ENCODE peak calls at places on chromosomes 13 and 19, in five cellular contexts. One of them, this sample, is unnamed.

GRCh38 chr13:112042496-112042895 is 24.5 kb upstream of the SOX1 start:
- DNase-seq in AML-193: no peak
- DNase-seq in stimulated activated CD8-positive, alpha-beta memory T cell treated with anti-CD3 and anti-CD28 coated beads, Interleukin-2, amount 100 ng/mL, for 48 hours: no peak
- DNase-seq in lower leg skin: no peak
- DNase-seq in RWPE1: peak
- DNase-seq in this sample: no peak

GRCh38 chr19:16191216-16191908 is 6.2 kb downstream of the FAM32A start:
- DNase-seq in AML-193: no peak
- DNase-seq in stimulated activated CD8-positive, alpha-beta memory T cell treated with anti-CD3 and anti-CD28 coated beads, Interleukin-2, amount 100 ng/mL, for 48 hours: no peak
- DNase-seq in lower leg skin: no peak
- DNase-seq in RWPE1: no peak
- DNase-seq in this sample: no peak

GRCh38 chr19:44585371-44586141 is 27.8 kb upstream of the IGSF23 start:
- DNase-seq in AML-193: no peak
- DNase-seq in stimulated activated CD8-positive, alpha-beta memory T cell treated with anti-CD3 and anti-CD28 coated beads, Interleukin-2, amount 100 ng/mL, for 48 hours: no peak
- DNase-seq in lower leg skin: peak
- DNase-seq in RWPE1: peak
- DNase-seq in this sample: no peak

GRCh38 chr13:23377603-23378002 is 55.9 kb downstream of the SACS start:
- DNase-seq in AML-193: no peak
- DNase-seq in stimulated activated CD8-positive, alpha-beta memory T cell treated with anti-CD3 and anti-CD28 coated beads, Interleukin-2, amount 100 ng/mL, for 48 hours: no peak
- DNase-seq in lower leg skin: no peak
- DNase-seq in RWPE1: no peak
- DNase-seq in this sample: no peak

GRCh38 chr19:1856698-1857603 is 6.4 kb downstream of the KLF16 start:
- DNase-seq in AML-193: peak
- DNase-seq in stimulated activated CD8-positive, alpha-beta memory T cell treated with anti-CD3 and anti-CD28 coated beads, Interleukin-2, amount 100 ng/mL, for 48 hours: peak
- DNase-seq in lower leg skin: peak
- DNase-seq in RWPE1: peak
- DNase-seq in this sample: no peak

GRCh38 chr19:40658031-40658430 is 32.4 kb downstream of the NUMBL start:
- DNase-seq in AML-193: no peak
- DNase-seq in stimulated activated CD8-positive, alpha-beta memory T cell treated with anti-CD3 and anti-CD28 coated beads, Interleukin-2, amount 100 ng/mL, for 48 hours: no peak
- DNase-seq in lower leg skin: no peak
- DNase-seq in RWPE1: no peak
- DNase-seq in this sample: no peak

GRCh38 chr13:40190656-40191100 is 475.8 kb downstream of the FOXO1 start:
- DNase-seq in AML-193: no peak
- DNase-seq in stimulated activated CD8-positive, alpha-beta memory T cell treated with anti-CD3 and anti-CD28 coated beads, Interleukin-2, amount 100 ng/mL, for 48 hours: no peak
- DNase-seq in lower leg skin: no peak
- DNase-seq in RWPE1: peak
- DNase-seq in this sample: no peak

GRCh38 chr13:68727165-68727564 is 1380.5 kb upstream of the ATXN8OS start:
- DNase-seq in AML-193: no peak
- DNase-seq in stimulated activated CD8-positive, alpha-beta memory T cell treated with anti-CD3 and anti-CD28 coated beads, Interleukin-2, amount 100 ng/mL, for 48 hours: no peak
- DNase-seq in lower leg skin: no peak
- DNase-seq in RWPE1: no peak
- DNase-seq in this sample: no peak

GRCh38 chr19:32397736-32398135 is 7.8 kb upstream of the DPY19L3 start:
- DNase-seq in AML-193: no peak
- DNase-seq in stimulated activated CD8-positive, alpha-beta memory T cell treated with anti-CD3 and anti-CD28 coated beads, Interleukin-2, amount 100 ng/mL, for 48 hours: no peak
- DNase-seq in lower leg skin: no peak
- DNase-seq in RWPE1: no peak
- DNase-seq in this sample: peak

GRCh38 chr19:22606212-22606553 is 27.9 kb upstream of the ZNF492 start:
- DNase-seq in AML-193: no peak
- DNase-seq in stimulated activated CD8-positive, alpha-beta memory T cell treated with anti-CD3 and anti-CD28 coated beads, Interleukin-2, amount 100 ng/mL, for 48 hours: no peak
- DNase-seq in lower leg skin: peak
- DNase-seq in RWPE1: no peak
- DNase-seq in this sample: no peak

GRCh38 chr13:30841161-30841560 is 64.9 kb upstream of the MEDAG start:
- DNase-seq in AML-193: no peak
- DNase-seq in stimulated activated CD8-positive, alpha-beta memory T cell treated with anti-CD3 and anti-CD28 coated beads, Interleukin-2, amount 100 ng/mL, for 48 hours: no peak
- DNase-seq in lower leg skin: no peak
- DNase-seq in RWPE1: no peak
- DNase-seq in this sample: no peak

GRCh38 chr19:18860725-18861124 is 29.0 kb downstream of the UPF1 start:
- DNase-seq in AML-193: no peak
- DNase-seq in stimulated activated CD8-positive, alpha-beta memory T cell treated with anti-CD3 and anti-CD28 coated beads, Interleukin-2, amount 100 ng/mL, for 48 hours: no peak
- DNase-seq in lower leg skin: no peak
- DNase-seq in RWPE1: no peak
- DNase-seq in this sample: no peak

GRCh38 chr19:10113964-10114650 is 2.6 kb downstream of the P2RY11 start:
- DNase-seq in AML-193: no peak
- DNase-seq in stimulated activated CD8-positive, alpha-beta memory T cell treated with anti-CD3 and anti-CD28 coated beads, Interleukin-2, amount 100 ng/mL, for 48 hours: no peak
- DNase-seq in lower leg skin: no peak
- DNase-seq in RWPE1: no peak
- DNase-seq in this sample: no peak

GRCh38 chr13:46149272-46150133 is 32.5 kb downstream of the LCP1 start:
- DNase-seq in AML-193: no peak
- DNase-seq in stimulated activated CD8-positive, alpha-beta memory T cell treated with anti-CD3 and anti-CD28 coated beads, Interleukin-2, amount 100 ng/mL, for 48 hours: no peak
- DNase-seq in lower leg skin: no peak
- DNase-seq in RWPE1: no peak
- DNase-seq in this sample: no peak

GRCh38 chr13:50448535-50448981 is 394.9 kb downstream of the DLEU7 start:
- DNase-seq in AML-193: no peak
- DNase-seq in stimulated activated CD8-positive, alpha-beta memory T cell treated with anti-CD3 and anti-CD28 coated beads, Interleukin-2, amount 100 ng/mL, for 48 hours: no peak
- DNase-seq in lower leg skin: no peak
- DNase-seq in RWPE1: peak
- DNase-seq in this sample: no peak

GRCh38 chr19:41298327-41298964 is 11.5 kb upstream of the CCDC97 start:
- DNase-seq in AML-193: no peak
- DNase-seq in stimulated activated CD8-positive, alpha-beta memory T cell treated with anti-CD3 and anti-CD28 coated beads, Interleukin-2, amount 100 ng/mL, for 48 hours: no peak
- DNase-seq in lower leg skin: peak
- DNase-seq in RWPE1: no peak
- DNase-seq in this sample: peak

GRCh38 chr19:41323430-41324125 is 13.6 kb downstream of the CCDC97 start:
- DNase-seq in AML-193: no peak
- DNase-seq in stimulated activated CD8-positive, alpha-beta memory T cell treated with anti-CD3 and anti-CD28 coated beads, Interleukin-2, amount 100 ng/mL, for 48 hours: no peak
- DNase-seq in lower leg skin: peak
- DNase-seq in RWPE1: peak
- DNase-seq in this sample: peak

GRCh38 chr19:39676004-39676403 is 20.3 kb downstream of the LGALS16 start:
- DNase-seq in AML-193: no peak
- DNase-seq in stimulated activated CD8-positive, alpha-beta memory T cell treated with anti-CD3 and anti-CD28 coated beads, Interleukin-2, amount 100 ng/mL, for 48 hours: no peak
- DNase-seq in lower leg skin: no peak
- DNase-seq in RWPE1: no peak
- DNase-seq in this sample: no peak

GRCh38 chr13:104984296-104984818 is 1551.1 kb downstream of the EFNB2 start:
- DNase-seq in AML-193: peak
- DNase-seq in stimulated activated CD8-positive, alpha-beta memory T cell treated with anti-CD3 and anti-CD28 coated beads, Interleukin-2, amount 100 ng/mL, for 48 hours: no peak
- DNase-seq in lower leg skin: peak
- DNase-seq in RWPE1: no peak
- DNase-seq in this sample: no peak

GRCh38 chr19:45729774-45730388 is 815 bp downstream of the FBXO46 start:
- DNase-seq in AML-193: no peak
- DNase-seq in stimulated activated CD8-positive, alpha-beta memory T cell treated with anti-CD3 and anti-CD28 coated beads, Interleukin-2, amount 100 ng/mL, for 48 hours: no peak
- DNase-seq in lower leg skin: no peak
- DNase-seq in RWPE1: peak
- DNase-seq in this sample: no peak

GRCh38 chr19:1524206-1524971 is 512 bp downstream of the PLK5 start:
- DNase-seq in AML-193: no peak
- DNase-seq in stimulated activated CD8-positive, alpha-beta memory T cell treated with anti-CD3 and anti-CD28 coated beads, Interleukin-2, amount 100 ng/mL, for 48 hours: no peak
- DNase-seq in lower leg skin: no peak
- DNase-seq in RWPE1: no peak
- DNase-seq in this sample: no peak

GRCh38 chr19:873084-874019 is 13.9 kb downstream of the CFD start:
- DNase-seq in AML-193: no peak
- DNase-seq in stimulated activated CD8-positive, alpha-beta memory T cell treated with anti-CD3 and anti-CD28 coated beads, Interleukin-2, amount 100 ng/mL, for 48 hours: peak
- DNase-seq in lower leg skin: no peak
- DNase-seq in RWPE1: peak
- DNase-seq in this sample: no peak

GRCh38 chr19:10450853-10451609 is 30.7 kb downstream of the PDE4A start:
- DNase-seq in AML-193: no peak
- DNase-seq in stimulated activated CD8-positive, alpha-beta memory T cell treated with anti-CD3 and anti-CD28 coated beads, Interleukin-2, amount 100 ng/mL, for 48 hours: no peak
- DNase-seq in lower leg skin: no peak
- DNase-seq in RWPE1: peak
- DNase-seq in this sample: no peak

GRCh38 chr19:54029930-54030490 is 33.7 kb downstream of the VSTM1 start:
- DNase-seq in AML-193: peak
- DNase-seq in stimulated activated CD8-positive, alpha-beta memory T cell treated with anti-CD3 and anti-CD28 coated beads, Interleukin-2, amount 100 ng/mL, for 48 hours: peak
- DNase-seq in lower leg skin: no peak
- DNase-seq in RWPE1: peak
- DNase-seq in this sample: peak

GRCh38 chr19:47778954-47779351 is 450 bp downstream of the SELENOW start:
- DNase-seq in AML-193: no peak
- DNase-seq in stimulated activated CD8-positive, alpha-beta memory T cell treated with anti-CD3 and anti-CD28 coated beads, Interleukin-2, amount 100 ng/mL, for 48 hours: peak
- DNase-seq in lower leg skin: no peak
- DNase-seq in RWPE1: no peak
- DNase-seq in this sample: no peak

GRCh38 chr19:9597027-9597426 is 12.7 kb upstream of the ZNF121 start:
- DNase-seq in AML-193: no peak
- DNase-seq in stimulated activated CD8-positive, alpha-beta memory T cell treated with anti-CD3 and anti-CD28 coated beads, Interleukin-2, amount 100 ng/mL, for 48 hours: no peak
- DNase-seq in lower leg skin: no peak
- DNase-seq in RWPE1: peak
- DNase-seq in this sample: no peak

GRCh38 chr19:47780215-47780551 is 1.7 kb downstream of the SELENOW start:
- DNase-seq in AML-193: no peak
- DNase-seq in stimulated activated CD8-positive, alpha-beta memory T cell treated with anti-CD3 and anti-CD28 coated beads, Interleukin-2, amount 100 ng/mL, for 48 hours: no peak
- DNase-seq in lower leg skin: no peak
- DNase-seq in RWPE1: no peak
- DNase-seq in this sample: no peak

GRCh38 chr19:46630806-46631205 is 5.2 kb downstream of the GNG8 start:
- DNase-seq in AML-193: no peak
- DNase-seq in stimulated activated CD8-positive, alpha-beta memory T cell treated with anti-CD3 and anti-CD28 coated beads, Interleukin-2, amount 100 ng/mL, for 48 hours: no peak
- DNase-seq in lower leg skin: no peak
- DNase-seq in RWPE1: no peak
- DNase-seq in this sample: no peak